ENCODE peak calls at places on chromosome 9, in four cellular contexts. One of them, this sample, is unnamed.

GRCh38 chr9:27086818-27087680 is 22.0 kb upstream of the TEK start:
- DNase-seq in AG09319: no peak
- DNase-seq in GM13976: no peak
- DNase-seq in cardiac fibroblast: peak; percentile 85
- DNase-seq in this sample: no peak

GRCh38 chr9:6680797-6681146 is 35.2 kb upstream of the GLDC start:
- DNase-seq in AG09319: no peak
- DNase-seq in cardiac fibroblast: no peak
- DNase-seq in GM13976: peak; percentile 63
- DNase-seq in this sample: peak; percentile 63

GRCh38 chr9:32427111-32427873 is 42.8 kb downstream of the ACO1 start:
- DNase-seq in cardiac fibroblast: peak; percentile 77
- DNase-seq in GM13976: no peak
- DNase-seq in AG09319: no peak
- DNase-seq in this sample: no peak

GRCh38 chr9:38311382-38312270 is 80.9 kb upstream of the ALDH1B1 start:
- DNase-seq in GM13976: no peak
- DNase-seq in AG09319: no peak
- DNase-seq in cardiac fibroblast: no peak
- DNase-seq in this sample: no peak

GRCh38 chr9:115133649-115134048 is 15.7 kb upstream of the TNC start:
- DNase-seq in AG09319: peak; percentile 57
- DNase-seq in cardiac fibroblast: peak; percentile 71
- DNase-seq in GM13976: no peak
- DNase-seq in this sample: no peak

GRCh38 chr9:21837501-21837900 is 35.1 kb downstream of the MTAP start:
- DNase-seq in GM13976: no peak
- DNase-seq in cardiac fibroblast: no peak
- DNase-seq in AG09319: no peak
- DNase-seq in this sample: no peak

GRCh38 chr9:95157491-95158151 is 159.9 kb downstream of the FANCC start:
- DNase-seq in AG09319: peak; percentile 80
- DNase-seq in cardiac fibroblast: peak; percentile 85
- DNase-seq in GM13976: peak; percentile 65
- DNase-seq in this sample: peak; percentile 66

GRCh38 chr9:124125590-124126047 is 114.1 kb downstream of the LHX2 start:
- DNase-seq in cardiac fibroblast: no peak
- DNase-seq in AG09319: no peak
- DNase-seq in GM13976: no peak
- DNase-seq in this sample: no peak

GRCh38 chr9:97594414-97594921 is 38.7 kb downstream of the TSTD2 start:
- DNase-seq in cardiac fibroblast: no peak
- DNase-seq in AG09319: no peak
- DNase-seq in GM13976: no peak
- DNase-seq in this sample: no peak

GRCh38 chr9:116905131-116905724 is 218.1 kb downstream of the TRIM32 start:
- DNase-seq in GM13976: no peak
- DNase-seq in AG09319: no peak
- DNase-seq in cardiac fibroblast: no peak
- DNase-seq in this sample: no peak

GRCh38 chr9:135612981-135613910 is 26.1 kb downstream of the GLT6D1 start:
- DNase-seq in AG09319: no peak
- DNase-seq in GM13976: peak; percentile 32
- DNase-seq in cardiac fibroblast: no peak
- DNase-seq in this sample: no peak

GRCh38 chr9:79209012-79209411 is 362.8 kb upstream of the TLE4 start:
- DNase-seq in GM13976: no peak
- DNase-seq in AG09319: no peak
- DNase-seq in cardiac fibroblast: no peak
- DNase-seq in this sample: no peak

GRCh38 chr9:18142964-18143363 is 331.0 kb upstream of the ADAMTSL1 start:
- DNase-seq in cardiac fibroblast: peak; percentile 10
- DNase-seq in AG09319: no peak
- DNase-seq in GM13976: no peak
- DNase-seq in this sample: no peak

GRCh38 chr9:78236511-78236950 is 656 bp downstream of the CEP78 start:
- DNase-seq in cardiac fibroblast: no peak
- DNase-seq in GM13976: peak; percentile 47
- DNase-seq in AG09319: no peak
- DNase-seq in this sample: peak; percentile 48

GRCh38 chr9:107282268-107282667 is 811 bp upstream of the RAD23B start:
- DNase-seq in AG09319: no peak
- DNase-seq in GM13976: no peak
- DNase-seq in cardiac fibroblast: no peak
- DNase-seq in this sample: no peak

GRCh38 chr9:21825637-21826036 is 23.2 kb downstream of the MTAP start:
- DNase-seq in GM13976: no peak
- DNase-seq in cardiac fibroblast: no peak
- DNase-seq in AG09319: no peak
- DNase-seq in this sample: no peak

GRCh38 chr9:98851730-98852462 is 44.4 kb downstream of the GALNT12 start:
- DNase-seq in cardiac fibroblast: no peak
- DNase-seq in GM13976: no peak
- DNase-seq in AG09319: no peak
- DNase-seq in this sample: no peak

GRCh38 chr9:104858271-104858670 is 69.7 kb downstream of the ABCA1 start:
- DNase-seq in GM13976: no peak
- DNase-seq in cardiac fibroblast: peak; percentile 61
- DNase-seq in AG09319: peak; percentile 61
- DNase-seq in this sample: no peak

GRCh38 chr9:78724896-78725295 is 428.0 kb downstream of the PSAT1 start:
- DNase-seq in cardiac fibroblast: no peak
- DNase-seq in GM13976: no peak
- DNase-seq in AG09319: no peak
- DNase-seq in this sample: no peak

GRCh38 chr9:99056876-99057664 is 47.8 kb upstream of the TGFBR1 start:
- DNase-seq in cardiac fibroblast: peak; percentile 80
- DNase-seq in AG09319: peak; percentile 19
- DNase-seq in GM13976: no peak
- DNase-seq in this sample: no peak

GRCh38 chr9:111030492-111030891 is 7.8 kb downstream of the LPAR1 start:
- DNase-seq in AG09319: no peak
- DNase-seq in cardiac fibroblast: no peak
- DNase-seq in GM13976: no peak
- DNase-seq in this sample: no peak

GRCh38 chr9:121607434-121608248 is 43.8 kb upstream of the DAB2IP start:
- DNase-seq in cardiac fibroblast: peak; percentile 28
- DNase-seq in AG09319: no peak
- DNase-seq in GM13976: no peak
- DNase-seq in this sample: no peak

GRCh38 chr9:117377046-117377445 is 37.8 kb downstream of the ASTN2 start:
- DNase-seq in cardiac fibroblast: no peak
- DNase-seq in GM13976: no peak
- DNase-seq in AG09319: no peak
- DNase-seq in this sample: no peak

GRCh38 chr9:19028835-19029451 is 4.1 kb downstream of the SAXO1 start:
- DNase-seq in GM13976: peak; percentile 80
- DNase-seq in cardiac fibroblast: peak; percentile 85
- DNase-seq in AG09319: peak; percentile 42
- DNase-seq in this sample: peak; percentile 76

GRCh38 chr9:105405514-105406131 is 42.2 kb upstream of the FSD1L start:
- DNase-seq in cardiac fibroblast: peak; percentile 18
- DNase-seq in GM13976: no peak
- DNase-seq in AG09319: no peak
- DNase-seq in this sample: peak; percentile 26

GRCh38 chr9:21974542-21975409 is 19.4 kb downstream of the CDKN2A start:
- DNase-seq in AG09319: no peak
- DNase-seq in GM13976: peak; percentile 68
- DNase-seq in cardiac fibroblast: peak; percentile 62
- DNase-seq in this sample: peak; percentile 56

GRCh38 chr9:135184158-135184557 is 96.7 kb downstream of the OLFM1 start:
- DNase-seq in GM13976: no peak
- DNase-seq in cardiac fibroblast: no peak
- DNase-seq in AG09319: no peak
- DNase-seq in this sample: no peak

GRCh38 chr9:73761905-73762304 is 610.2 kb downstream of the ANXA1 start:
- DNase-seq in GM13976: no peak
- DNase-seq in cardiac fibroblast: no peak
- DNase-seq in AG09319: no peak
- DNase-seq in this sample: no peak

GRCh38 chr9:100087218-100087617 is 11.6 kb downstream of the ERP44 start:
- DNase-seq in cardiac fibroblast: peak; percentile 73
- DNase-seq in GM13976: no peak
- DNase-seq in AG09319: no peak
- DNase-seq in this sample: no peak

GRCh38 chr9:16610538-16610937 is 259.9 kb downstream of the BNC2 start:
- DNase-seq in cardiac fibroblast: no peak
- DNase-seq in AG09319: no peak
- DNase-seq in GM13976: no peak
- DNase-seq in this sample: no peak

GRCh38 chr9:126664893-126665695 is 51.4 kb downstream of the LMX1B start:
- DNase-seq in GM13976: no peak
- DNase-seq in AG09319: no peak
- DNase-seq in cardiac fibroblast: no peak
- DNase-seq in this sample: no peak

DNA sequence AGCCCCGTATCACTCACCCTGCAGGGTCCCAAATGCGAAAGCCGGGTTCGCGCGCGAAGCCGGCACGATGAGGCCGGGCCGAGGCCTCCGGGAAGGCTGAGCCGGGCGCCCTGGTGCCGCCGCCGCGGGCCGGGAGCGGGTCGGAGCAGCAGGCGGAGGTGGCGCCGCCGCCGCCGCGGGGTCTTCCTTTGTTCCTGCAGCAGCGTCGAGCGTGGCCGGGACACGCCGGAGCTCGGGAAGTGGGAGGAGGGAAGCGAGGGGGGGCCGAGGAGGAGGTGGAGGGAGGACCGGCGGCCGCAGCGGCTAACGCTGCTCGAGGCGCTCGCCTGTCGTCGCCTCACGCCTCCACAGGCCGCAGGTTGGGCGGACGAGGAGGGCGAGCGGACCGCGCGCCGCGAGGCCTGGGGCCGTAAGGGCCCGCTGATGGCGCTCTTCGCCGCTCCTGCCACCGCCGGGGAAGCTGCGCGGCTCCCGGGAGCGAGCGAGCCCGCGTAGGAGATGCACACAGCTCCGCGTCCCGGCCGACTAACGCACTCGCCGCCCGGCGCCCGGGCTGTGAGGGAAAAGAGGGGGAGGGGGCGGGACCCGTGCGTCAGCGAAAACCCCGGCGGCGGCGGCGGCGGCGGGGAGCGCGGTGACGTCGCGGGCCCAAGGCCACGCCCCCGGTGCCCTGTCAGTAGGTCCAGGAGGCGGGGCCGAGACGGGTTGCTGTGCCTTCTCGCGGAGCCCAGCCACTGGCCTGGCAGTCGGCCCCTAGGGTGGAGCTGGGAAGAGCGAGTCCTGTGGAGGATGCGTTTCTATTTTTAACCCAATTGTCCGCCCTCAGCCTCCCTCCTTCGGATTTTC is at the start of gene ZFAND5:
- DNase-seq in GM13976: peak; percentile 97
- DNase-seq in AG09319: peak; percentile 98
- DNase-seq in cardiac fibroblast: peak; percentile 99
- DNase-seq in this sample: peak; percentile 97
- TF ChIP-seq CTCF in GM13976: no peak
- TF ChIP-seq CTCF in AG09319: no peak
- TF ChIP-seq CTCF in cardiac fibroblast: no peak
- TF ChIP-seq CTCF in this sample: no peak

GRCh38 chr9:137173795-137174664 is 2.2 kb upstream of the TMEM210 start:
- DNase-seq in cardiac fibroblast: no peak
- DNase-seq in GM13976: no peak
- DNase-seq in AG09319: no peak
- DNase-seq in this sample: no peak

GRCh38 chr9:137172907-137173794 is 1.3 kb upstream of the TMEM210 start:
- DNase-seq in AG09319: no peak
- DNase-seq in GM13976: peak; percentile 43
- DNase-seq in cardiac fibroblast: no peak
- DNase-seq in this sample: no peak

GRCh38 chr9:137174722-137175293 is 3.0 kb upstream of the TMEM210 start:
- DNase-seq in AG09319: no peak
- DNase-seq in cardiac fibroblast: no peak
- DNase-seq in GM13976: no peak
- DNase-seq in this sample: no peak

GRCh38 chr9:137176302-137177182 is 4.7 kb upstream of the TMEM210 start:
- DNase-seq in cardiac fibroblast: peak; percentile 50
- DNase-seq in GM13976: peak; percentile 76
- DNase-seq in AG09319: no peak
- DNase-seq in this sample: peak; percentile 63

DNA sequence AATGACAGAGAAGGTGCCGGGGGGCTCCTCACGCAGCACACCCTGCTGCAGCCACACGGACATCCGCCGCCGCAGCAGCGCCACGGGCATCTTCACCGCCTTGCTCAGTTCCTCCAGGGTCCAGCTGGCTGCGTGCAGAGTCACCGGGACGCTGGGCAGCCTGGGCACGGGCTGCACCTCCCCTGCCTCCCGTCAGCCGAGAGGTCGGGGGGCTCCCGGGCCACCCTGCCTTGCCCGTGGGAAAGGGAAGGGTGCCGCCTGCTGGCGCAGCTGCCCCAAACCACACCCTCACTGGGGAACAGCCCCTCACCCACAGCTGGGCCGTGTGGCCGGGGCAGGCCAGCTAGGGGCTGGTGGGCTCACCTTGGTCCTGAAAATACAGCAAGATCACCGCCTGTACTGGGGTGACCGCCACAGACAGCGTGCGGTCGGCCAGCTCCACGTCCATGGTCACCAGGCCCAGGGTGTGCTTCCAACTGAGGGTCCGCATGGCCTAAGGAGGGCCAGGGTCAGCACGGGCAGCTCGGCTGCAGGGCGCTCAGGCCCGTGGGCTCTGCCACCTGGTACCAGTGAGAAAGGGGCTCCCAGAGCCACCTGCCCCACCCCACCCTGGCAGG is 3.6 kb upstream of the TMEM210 start:
- DNase-seq in AG09319: no peak
- DNase-seq in cardiac fibroblast: no peak
- DNase-seq in GM13976: peak; percentile 69
- DNase-seq in this sample: no peak
- TF ChIP-seq CTCF in AG09319: no peak
- TF ChIP-seq CTCF in cardiac fibroblast: peak; percentile 2
- TF ChIP-seq CTCF in GM13976: peak; percentile 54
- TF ChIP-seq CTCF in this sample: peak; percentile 42

GRCh38 chr9:76732341-76732958 is 31.8 kb upstream of the PCA3 start:
- DNase-seq in GM13976: no peak
- DNase-seq in AG09319: peak; percentile 31
- DNase-seq in cardiac fibroblast: no peak
- DNase-seq in this sample: no peak
- TF ChIP-seq CTCF in GM13976: no peak
- TF ChIP-seq CTCF in AG09319: no peak
- TF ChIP-seq CTCF in cardiac fibroblast: no peak
- TF ChIP-seq CTCF in this sample: no peak

DNA sequence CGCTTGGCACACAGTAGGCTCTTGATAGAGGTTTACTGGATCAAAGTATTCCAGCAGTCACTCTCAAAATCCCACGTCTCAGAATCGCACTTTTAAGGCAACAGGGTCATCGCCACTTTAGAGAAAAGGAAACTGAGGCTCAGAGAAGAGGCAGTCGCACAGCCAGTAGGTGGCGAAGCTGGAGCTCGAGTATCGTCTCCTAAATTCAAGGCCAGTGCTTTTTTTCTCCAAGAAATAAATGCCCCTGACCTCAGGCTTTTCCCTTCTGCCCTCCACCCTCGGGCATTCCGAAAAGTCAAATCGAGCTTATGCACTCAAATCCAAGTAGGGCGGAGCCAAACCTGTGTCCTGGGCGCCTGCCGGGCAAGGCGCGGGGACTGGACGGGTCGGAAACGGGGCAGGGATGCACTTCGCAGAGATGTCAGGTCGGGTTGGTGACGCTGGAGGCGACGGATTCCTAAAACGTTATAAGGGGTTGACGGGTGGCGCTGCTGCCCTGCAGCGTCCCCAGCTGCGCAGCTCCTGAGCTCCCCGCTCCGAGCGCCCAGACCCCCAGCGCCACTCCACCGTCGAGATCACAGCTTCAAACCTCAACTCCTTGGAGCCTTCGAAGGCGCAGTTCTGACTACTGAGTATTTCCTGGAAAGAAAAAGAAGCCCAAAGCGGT is 4.7 kb upstream of the FOXB2 start:
- DNase-seq in GM13976: peak; percentile 29
- DNase-seq in AG09319: no peak
- DNase-seq in cardiac fibroblast: peak; percentile 31
- DNase-seq in this sample: peak; percentile 12
- TF ChIP-seq CTCF in GM13976: no peak
- TF ChIP-seq CTCF in AG09319: no peak
- TF ChIP-seq CTCF in cardiac fibroblast: peak; percentile 38
- TF ChIP-seq CTCF in this sample: no peak